ENCODE peak calls at places on chromosomes 5 and 9, in seven cellular contexts. One of them, this sample, is unnamed.
A peak's percentile ranks its signal among the peaks of the same experiment; 100 is the strongest.

GRCh38 chr5:76604838-76605237 is 18.4 kb downstream of the F2RL2 start:
- DNase-seq in SK-N-MC: no peak
- DNase-seq in right atrium auricular region: no peak
- DNase-seq in heart left ventricle: no peak
- DNase-seq in aorta: no peak
- DNase-seq in A549: no peak
- DNase-seq in mesenchymal stem cell: peak; percentile 61
- DNase-seq in this sample: no peak

GRCh38 chr5:13664377-13664776 is 280.1 kb downstream of the DNAH5 start:
- DNase-seq in heart left ventricle: no peak
- DNase-seq in SK-N-MC: no peak
- DNase-seq in right atrium auricular region: no peak
- DNase-seq in A549: no peak
- DNase-seq in aorta: no peak
- DNase-seq in mesenchymal stem cell: peak; percentile 90
- DNase-seq in this sample: peak; percentile 75

GRCh38 chr5:115258001-115258400 is 4.7 kb downstream of the PGGT1B start:
- DNase-seq in aorta: no peak
- DNase-seq in mesenchymal stem cell: no peak
- DNase-seq in right atrium auricular region: no peak
- DNase-seq in SK-N-MC: no peak
- DNase-seq in heart left ventricle: no peak
- DNase-seq in A549: no peak
- DNase-seq in this sample: no peak

GRCh38 chr5:44987026-44987425 is 178.3 kb downstream of the MRPS30 start:
- DNase-seq in aorta: no peak
- DNase-seq in right atrium auricular region: no peak
- DNase-seq in SK-N-MC: no peak
- DNase-seq in A549: no peak
- DNase-seq in mesenchymal stem cell: no peak
- DNase-seq in heart left ventricle: no peak
- DNase-seq in this sample: no peak

GRCh38 chr9:87193151-87193550 is 245.8 kb upstream of the GAS1 start:
- DNase-seq in A549: no peak
- DNase-seq in SK-N-MC: no peak
- DNase-seq in mesenchymal stem cell: peak; percentile 55
- DNase-seq in aorta: no peak
- DNase-seq in right atrium auricular region: no peak
- DNase-seq in heart left ventricle: no peak
- DNase-seq in this sample: no peak

GRCh38 chr9:33193818-33194217 is 26.7 kb upstream of the B4GALT1 start:
- DNase-seq in right atrium auricular region: no peak
- DNase-seq in SK-N-MC: no peak
- DNase-seq in A549: no peak
- DNase-seq in heart left ventricle: no peak
- DNase-seq in aorta: no peak
- DNase-seq in mesenchymal stem cell: no peak
- DNase-seq in this sample: no peak

GRCh38 chr9:85432599-85432998 is 309.2 kb downstream of the AGTPBP1 start:
- DNase-seq in heart left ventricle: no peak
- DNase-seq in A549: no peak
- DNase-seq in aorta: no peak
- DNase-seq in mesenchymal stem cell: no peak
- DNase-seq in right atrium auricular region: peak; percentile 21
- DNase-seq in SK-N-MC: no peak
- DNase-seq in this sample: no peak

GRCh38 chr9:27541740-27542139 is 12.1 kb upstream of the MOB3B start:
- DNase-seq in aorta: no peak
- DNase-seq in right atrium auricular region: no peak
- DNase-seq in mesenchymal stem cell: no peak
- DNase-seq in A549: no peak
- DNase-seq in heart left ventricle: no peak
- DNase-seq in SK-N-MC: no peak
- DNase-seq in this sample: no peak

GRCh38 chr9:131640438-131641181 is 95.3 kb downstream of the PRRT1B start:
- DNase-seq in A549: no peak
- DNase-seq in SK-N-MC: no peak
- DNase-seq in mesenchymal stem cell: no peak
- DNase-seq in aorta: no peak
- DNase-seq in heart left ventricle: no peak
- DNase-seq in right atrium auricular region: no peak
- DNase-seq in this sample: no peak

GRCh38 chr9:113621309-113621791 is 157.8 kb downstream of the RGS3 start:
- DNase-seq in A549: no peak
- DNase-seq in aorta: peak; percentile 97
- DNase-seq in mesenchymal stem cell: peak; percentile 92
- DNase-seq in SK-N-MC: no peak
- DNase-seq in heart left ventricle: peak; percentile 88
- DNase-seq in right atrium auricular region: peak; percentile 95
- DNase-seq in this sample: no peak

GRCh38 chr9:123438821-123439220 is 82.8 kb downstream of the CRB2 start:
- DNase-seq in SK-N-MC: no peak
- DNase-seq in right atrium auricular region: no peak
- DNase-seq in heart left ventricle: no peak
- DNase-seq in aorta: peak; percentile 25
- DNase-seq in mesenchymal stem cell: peak; percentile 7
- DNase-seq in A549: no peak
- DNase-seq in this sample: no peak

GRCh38 chr5:136058031-136058971 is 29.5 kb downstream of the TGFBI start:
- DNase-seq in heart left ventricle: no peak
- DNase-seq in right atrium auricular region: peak; percentile 78
- DNase-seq in A549: peak; percentile 70
- DNase-seq in SK-N-MC: no peak
- DNase-seq in mesenchymal stem cell: peak; percentile 100
- DNase-seq in aorta: peak; percentile 87
- DNase-seq in this sample: no peak

GRCh38 chr5:78360674-78361225 is 333 bp downstream of the SCAMP1 start:
- DNase-seq in aorta: peak; percentile 84
- DNase-seq in mesenchymal stem cell: no peak
- DNase-seq in SK-N-MC: no peak
- DNase-seq in right atrium auricular region: no peak
- DNase-seq in heart left ventricle: peak; percentile 74
- DNase-seq in A549: peak; percentile 62
- DNase-seq in this sample: no peak

GRCh38 chr9:19631181-19631580 is 157.7 kb downstream of the SLC24A2 start:
- DNase-seq in mesenchymal stem cell: no peak
- DNase-seq in heart left ventricle: no peak
- DNase-seq in aorta: no peak
- DNase-seq in right atrium auricular region: no peak
- DNase-seq in SK-N-MC: no peak
- DNase-seq in A549: no peak
- DNase-seq in this sample: peak; percentile 27

GRCh38 chr5:63228154-63228553 is 649.5 kb downstream of the LRRC70 start:
- DNase-seq in heart left ventricle: no peak
- DNase-seq in mesenchymal stem cell: no peak
- DNase-seq in A549: no peak
- DNase-seq in right atrium auricular region: no peak
- DNase-seq in aorta: no peak
- DNase-seq in SK-N-MC: no peak
- DNase-seq in this sample: no peak

GRCh38 chr5:37249820-37250175 is 622 bp upstream of the CPLANE1 start:
- DNase-seq in heart left ventricle: no peak
- DNase-seq in A549: no peak
- DNase-seq in mesenchymal stem cell: no peak
- DNase-seq in aorta: no peak
- DNase-seq in SK-N-MC: no peak
- DNase-seq in right atrium auricular region: no peak
- DNase-seq in this sample: no peak

GRCh38 chr5:35151151-35151920 is 79.0 kb downstream of the PRLR start:
- DNase-seq in heart left ventricle: no peak
- DNase-seq in aorta: no peak
- DNase-seq in right atrium auricular region: no peak
- DNase-seq in A549: no peak
- DNase-seq in SK-N-MC: no peak
- DNase-seq in mesenchymal stem cell: peak; percentile 15
- DNase-seq in this sample: no peak

GRCh38 chr5:153517105-153517700 is 26.7 kb downstream of the GRIA1 start:
- DNase-seq in heart left ventricle: no peak
- DNase-seq in aorta: no peak
- DNase-seq in A549: no peak
- DNase-seq in SK-N-MC: no peak
- DNase-seq in mesenchymal stem cell: no peak
- DNase-seq in right atrium auricular region: no peak
- DNase-seq in this sample: no peak

GRCh38 chr9:112869917-112870316 is 20.8 kb downstream of the SLC46A2 start:
- DNase-seq in aorta: no peak
- DNase-seq in heart left ventricle: no peak
- DNase-seq in right atrium auricular region: no peak
- DNase-seq in SK-N-MC: no peak
- DNase-seq in A549: no peak
- DNase-seq in mesenchymal stem cell: no peak
- DNase-seq in this sample: no peak

GRCh38 chr9:133973111-133973790 is 18.9 kb downstream of the VAV2 start:
- DNase-seq in aorta: peak; percentile 73
- DNase-seq in heart left ventricle: peak; percentile 35
- DNase-seq in SK-N-MC: no peak
- DNase-seq in mesenchymal stem cell: no peak
- DNase-seq in right atrium auricular region: no peak
- DNase-seq in A549: no peak
- DNase-seq in this sample: no peak

GRCh38 chr9:21576331-21577189 is 94.4 kb upstream of the IFNE start:
- DNase-seq in aorta: peak; percentile 53
- DNase-seq in mesenchymal stem cell: peak; percentile 88
- DNase-seq in right atrium auricular region: no peak
- DNase-seq in heart left ventricle: no peak
- DNase-seq in SK-N-MC: no peak
- DNase-seq in A549: no peak
- DNase-seq in this sample: peak; percentile 76

GRCh38 chr5:43179836-43180235 is 12.2 kb upstream of the NIM1K start:
- DNase-seq in aorta: no peak
- DNase-seq in A549: no peak
- DNase-seq in SK-N-MC: no peak
- DNase-seq in heart left ventricle: no peak
- DNase-seq in right atrium auricular region: no peak
- DNase-seq in mesenchymal stem cell: no peak
- DNase-seq in this sample: no peak
- H3K27ac ChIP-seq in aorta: no peak overlapping the region
- H3K27ac ChIP-seq in A549: no peak overlapping the region
- H3K27ac ChIP-seq in SK-N-MC: no peak overlapping the region
- H3K27ac ChIP-seq in heart left ventricle: no peak overlapping the region
- H3K27ac ChIP-seq in right atrium auricular region: no peak overlapping the region
- H3K27ac ChIP-seq in mesenchymal stem cell: no peak overlapping the region
- H3K27ac ChIP-seq in this sample: no peak overlapping the region

GRCh38 chr5:132417010-132417439 is 47.5 kb downstream of the SLC22A5 start:
- DNase-seq in heart left ventricle: peak; percentile 73
- DNase-seq in SK-N-MC: no peak
- DNase-seq in mesenchymal stem cell: no peak
- DNase-seq in A549: no peak
- DNase-seq in aorta: no peak
- DNase-seq in right atrium auricular region: no peak
- DNase-seq in this sample: no peak

GRCh38 chr5:132418876-132419275 is 49.4 kb downstream of the SLC22A5 start:
- DNase-seq in SK-N-MC: no peak
- DNase-seq in A549: no peak
- DNase-seq in heart left ventricle: no peak
- DNase-seq in mesenchymal stem cell: no peak
- DNase-seq in aorta: no peak
- DNase-seq in right atrium auricular region: no peak
- DNase-seq in this sample: no peak

GRCh38 chr5:132417889-132418432 is 48.5 kb downstream of the SLC22A5 start:
- DNase-seq in right atrium auricular region: no peak
- DNase-seq in SK-N-MC: no peak
- DNase-seq in aorta: no peak
- DNase-seq in heart left ventricle: no peak
- DNase-seq in mesenchymal stem cell: no peak
- DNase-seq in A549: no peak
- DNase-seq in this sample: no peak

GRCh38 chr5:132416306-132417009 is 46.9 kb downstream of the SLC22A5 start:
- DNase-seq in mesenchymal stem cell: no peak
- DNase-seq in heart left ventricle: no peak
- DNase-seq in SK-N-MC: no peak
- DNase-seq in right atrium auricular region: no peak
- DNase-seq in aorta: no peak
- DNase-seq in A549: no peak
- DNase-seq in this sample: no peak

GRCh38 chr5:132417461-132417860 is 48.0 kb downstream of the SLC22A5 start:
- DNase-seq in heart left ventricle: no peak
- DNase-seq in SK-N-MC: no peak
- DNase-seq in mesenchymal stem cell: no peak
- DNase-seq in A549: no peak
- DNase-seq in right atrium auricular region: no peak
- DNase-seq in aorta: peak; percentile 20
- DNase-seq in this sample: no peak
- H3K27ac ChIP-seq in heart left ventricle: peak overlapping the region; percentile 72
- H3K27ac ChIP-seq in SK-N-MC: no peak overlapping the region
- H3K27ac ChIP-seq in mesenchymal stem cell: no peak overlapping the region
- H3K27ac ChIP-seq in A549: peak overlapping the region; percentile 54
- H3K27ac ChIP-seq in right atrium auricular region: peak overlapping the region; percentile 52
- H3K27ac ChIP-seq in aorta: peak overlapping the region; percentile 96
- H3K27ac ChIP-seq in this sample: peak overlapping the region; percentile 10

DNA sequence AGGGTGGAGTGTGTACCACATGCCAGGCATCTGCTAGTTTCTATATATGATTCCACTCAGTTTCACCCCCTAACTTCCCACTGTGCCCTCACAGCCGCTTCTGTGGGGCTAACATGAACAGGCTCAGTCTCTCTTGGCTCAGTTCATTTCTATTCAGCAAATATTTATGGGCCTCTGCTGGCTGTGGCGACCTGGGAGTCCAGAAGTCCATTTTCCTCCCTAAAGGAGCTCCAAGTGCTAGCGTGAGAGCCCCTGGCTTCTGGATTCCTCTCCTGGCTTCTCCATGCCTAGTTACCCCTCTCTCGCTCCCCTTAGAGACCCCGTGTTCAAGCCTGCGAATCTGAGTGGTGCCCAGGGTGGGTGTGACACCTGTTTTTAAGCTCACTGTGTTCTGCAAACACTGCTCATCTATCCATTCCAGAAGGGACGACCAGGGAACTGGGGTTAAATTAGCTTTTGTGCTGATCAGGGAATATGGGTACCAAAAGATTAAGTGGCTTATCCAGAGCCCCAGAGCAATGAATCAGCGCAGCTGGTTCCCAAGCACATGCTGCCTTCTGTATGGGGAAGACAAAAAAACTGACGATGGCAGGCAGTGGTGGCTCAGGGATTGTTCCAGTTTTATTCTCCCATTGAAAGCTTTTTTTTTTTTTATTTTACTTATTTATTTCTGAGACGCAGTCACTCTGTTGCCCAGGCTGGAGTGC is 57.6 kb downstream of the HMCN2 start:
- DNase-seq in right atrium auricular region: no peak
- DNase-seq in A549: no peak
- DNase-seq in aorta: no peak
- DNase-seq in SK-N-MC: no peak
- DNase-seq in heart left ventricle: no peak
- DNase-seq in mesenchymal stem cell: no peak
- DNase-seq in this sample: no peak
- H3K27ac ChIP-seq in right atrium auricular region: no peak overlapping the region
- H3K27ac ChIP-seq in A549: no peak overlapping the region
- H3K27ac ChIP-seq in aorta: no peak overlapping the region
- H3K27ac ChIP-seq in SK-N-MC: no peak overlapping the region
- H3K27ac ChIP-seq in heart left ventricle: no peak overlapping the region
- H3K27ac ChIP-seq in mesenchymal stem cell: no peak overlapping the region
- H3K27ac ChIP-seq in this sample: no peak overlapping the region

GRCh38 chr9:5492965-5493364 is 17.4 kb upstream of the PDCD1LG2 start:
- DNase-seq in aorta: no peak
- DNase-seq in SK-N-MC: no peak
- DNase-seq in A549: no peak
- DNase-seq in right atrium auricular region: no peak
- DNase-seq in mesenchymal stem cell: no peak
- DNase-seq in heart left ventricle: no peak
- DNase-seq in this sample: peak; percentile 62
- H3K27ac ChIP-seq in aorta: no peak overlapping the region
- H3K27ac ChIP-seq in SK-N-MC: no peak overlapping the region
- H3K27ac ChIP-seq in A549: peak overlapping the region; percentile 76
- H3K27ac ChIP-seq in right atrium auricular region: no peak overlapping the region
- H3K27ac ChIP-seq in mesenchymal stem cell: no peak overlapping the region
- H3K27ac ChIP-seq in heart left ventricle: peak overlapping the region; percentile 91
- H3K27ac ChIP-seq in this sample: peak overlapping the region; percentile 97

This sample was measured in epithelial cell of prostate.